ENCODE peak calls at places on chromosomes 6 and 20, in nine cellular contexts. Y, C, F, G, X, Z, R, H and V are unnamed samples.

GRCh38 chr6:127990081-127990480 is 89.2 kb upstream of the THEMIS start:
- DNase-seq in Y (no peak), C (no peak), F (no peak), G (no peak), X (no peak), Z (no peak), R (no peak), H (no peak), V (no peak)

GRCh38 chr6:134631398-134631924 is 313.5 kb upstream of the SGK1 start:
- DNase-seq in Y (no peak), C (no peak), F (no peak), G (no peak), X (no peak), Z (no peak), R (no peak), H (no peak), V (no peak)

GRCh38 chr6:42790549-42791181 is 8.8 kb downstream of the BICRAL start:
- DNase-seq in Y (no peak), C (no peak), F (no peak), G (peak; percentile 83), X (no peak), Z (no peak), R (no peak), H (no peak), V (no peak)

GRCh38 chr6:159521962-159522361 is 171.1 kb downstream of the SOD2 start:
- DNase-seq in Y (no peak), C (no peak), F (no peak), G (no peak), X (no peak), Z (no peak), R (no peak), H (no peak), V (no peak)

GRCh38 chr6:88472731-88473130 is 306.6 kb upstream of the CNR1 start:
- DNase-seq in Y (no peak), C (no peak), F (no peak), G (no peak), X (no peak), Z (no peak), R (no peak), H (no peak), V (no peak)

GRCh38 chr6:142850653-142851434 is 94.1 kb downstream of the HIVEP2 start:
- DNase-seq in Y (peak; percentile 54), C (peak; percentile 58), F (no peak), G (no peak), X (peak; percentile 88), Z (peak; percentile 58), R (no peak), H (no peak), V (no peak)

GRCh38 chr20:45088247-45088646 is 12.7 kb downstream of the KCNS1 start:
- DNase-seq in Y (no peak), C (peak; percentile 71), F (no peak), G (no peak), X (no peak), Z (peak; percentile 89), R (no peak), H (peak; percentile 97), V (no peak)

GRCh38 chr6:93917216-93917615 is 497.9 kb upstream of the EPHA7 start:
- DNase-seq in Y (no peak), C (no peak), F (no peak), G (no peak), X (no peak), Z (no peak), R (no peak), H (no peak), V (no peak)

GRCh38 chr6:42443312-42444075 is 8.2 kb downstream of the TRERF1 start:
- DNase-seq in Y (no peak), C (no peak), F (no peak), G (no peak), X (no peak), Z (no peak), R (no peak), H (no peak), V (no peak)

GRCh38 chr6:39029156-39030011 is 19.2 kb upstream of the GLP1R start:
- DNase-seq in Y (peak; percentile 26), C (peak; percentile 19), F (no peak), G (peak; percentile 71), X (peak; percentile 36), Z (no peak), R (peak; percentile 73), H (no peak), V (no peak)

GRCh38 chr6:5111626-5112025 is 26.5 kb downstream of the PPP1R3G start:
- DNase-seq in Y (no peak), C (no peak), F (no peak), G (no peak), X (no peak), Z (no peak), R (no peak), H (no peak), V (no peak)

GRCh38 chr6:42297661-42298060 is 80.0 kb upstream of the MRPS10 start:
- DNase-seq in Y (no peak), C (peak; percentile 58), F (no peak), G (no peak), X (no peak), Z (no peak), R (no peak), H (no peak), V (no peak)

GRCh38 chr6:118537579-118537978 is 10.5 kb upstream of the PLN start:
- DNase-seq in Y (no peak), C (no peak), F (no peak), G (no peak), X (no peak), Z (peak; percentile 85), R (no peak), H (no peak), V (no peak)

GRCh38 chr6:93801101-93801847 is 381.9 kb upstream of the EPHA7 start:
- DNase-seq in Y (no peak), C (no peak), F (no peak), G (no peak), X (no peak), Z (no peak), R (no peak), H (no peak), V (no peak)

GRCh38 chr6:135675862-135676261 is 175.6 kb upstream of the PDE7B start:
- DNase-seq in Y (peak; percentile 47), C (peak; percentile 36), F (no peak), G (peak; percentile 19), X (peak; percentile 44), Z (no peak), R (peak; percentile 27), H (peak; percentile 50), V (no peak)

GRCh38 chr6:25449774-25450173 is 170.6 kb downstream of the CARMIL1 start:
- DNase-seq in Y (no peak), C (no peak), F (no peak), G (peak; percentile 42), X (no peak), Z (no peak), R (peak; percentile 8), H (no peak), V (peak; percentile 3)

GRCh38 chr6:71733970-71734899 is 152.1 kb upstream of the RIMS1 start:
- DNase-seq in Y (no peak), C (no peak), F (no peak), G (no peak), X (no peak), Z (peak; percentile 37), R (no peak), H (peak; percentile 17), V (no peak)

GRCh38 chr6:153595903-153596302 is 443.1 kb upstream of the OPRM1 start:
- DNase-seq in Y (no peak), C (peak; percentile 84), F (no peak), G (no peak), X (no peak), Z (peak; percentile 0), R (no peak), H (no peak), V (no peak)

GRCh38 chr20:64149809-64150560 is 14.3 kb upstream of the MYT1 start:
- DNase-seq in Y (no peak), C (no peak), F (peak; percentile 23), G (no peak), X (no peak), Z (no peak), R (no peak), H (no peak), V (no peak)

GRCh38 chr6:13979284-13980171 is 54.8 kb downstream of the RNF182 start:
- DNase-seq in Y (no peak), C (no peak), F (no peak), G (no peak), X (no peak), Z (no peak), R (no peak), H (no peak), V (no peak)

GRCh38 chr6:104692008-104692407 is 167.7 kb downstream of the HACE1 start:
- DNase-seq in Y (no peak), C (no peak), F (no peak), G (no peak), X (no peak), Z (no peak), R (no peak), H (no peak), V (no peak)

GRCh38 chr6:118528129-118528528 is 20.0 kb upstream of the PLN start:
- DNase-seq in Y (no peak), C (no peak), F (no peak), G (no peak), X (no peak), Z (no peak), R (no peak), H (no peak), V (no peak)

GRCh38 chr20:3748073-3748472 is 15.6 kb downstream of the HSPA12B start:
- DNase-seq in Y (no peak), C (no peak), F (no peak), G (no peak), X (no peak), Z (no peak), R (no peak), H (no peak), V (no peak)

GRCh38 chr20:50296450-50297375 is 106.1 kb downstream of the CEBPB start:
- DNase-seq in Y (no peak), C (no peak), F (no peak), G (no peak), X (no peak), Z (no peak), R (no peak), H (no peak), V (no peak)

GRCh38 chr6:16635291-16635809 is 125.9 kb downstream of the ATXN1 start:
- DNase-seq in Y (no peak), C (no peak), F (no peak), G (no peak), X (no peak), Z (no peak), R (no peak), H (no peak), V (no peak)

GRCh38 chr6:69729870-69730449 is 66.8 kb downstream of the LMBRD1 start:
- DNase-seq in Y (no peak), C (no peak), F (no peak), G (no peak), X (no peak), Z (no peak), R (no peak), H (no peak), V (peak; percentile 48)

GRCh38 chr6:27250277-27250954 is 2.9 kb downstream of the PRSS16 start:
- DNase-seq in Y (no peak), C (no peak), F (no peak), G (no peak), X (no peak), Z (no peak), R (no peak), H (no peak), V (no peak)

GRCh38 chr20:61528591-61528990 is 276.5 kb downstream of the CDH4 start:
- DNase-seq in Y (no peak), C (no peak), F (no peak), G (no peak), X (no peak), Z (no peak), R (no peak), H (no peak), V (no peak)

GRCh38 chr20:63086421-63087235 is 79.9 kb upstream of the BHLHE23 start:
- DNase-seq in Y (no peak), C (no peak), F (peak; percentile 24), G (no peak), X (no peak), Z (no peak), R (no peak), H (no peak), V (no peak)